ENCODE peak calls at places on chromosome 1, in six cellular contexts. F, N, M, G, I and O are unnamed samples.
A peak's percentile ranks its signal among the peaks of the same experiment; 100 is the strongest.

GRCh38 chr1:206729507-206729906 is 41.1 kb upstream of the IL19 start:
- DNase-seq in F (no peak), G (no peak), I (no peak), N (no peak), M (no peak), O (no peak)

GRCh38 chr1:246460411-246460810 is 46.7 kb downstream of the SMYD3 start:
- DNase-seq in F (no peak), M (peak; percentile 55), G (no peak), I (no peak), N (no peak), O (no peak)

GRCh38 chr1:165173818-165174217 is 182.7 kb downstream of the LMX1A start:
- DNase-seq in G (no peak), I (no peak), M (no peak), F (no peak), N (no peak), O (no peak)

GRCh38 chr1:202638019-202638887 is 72.0 kb downstream of the SYT2 start:
- DNase-seq in F (no peak), M (no peak), G (no peak), N (no peak), I (peak; percentile 38), O (no peak)

GRCh38 chr1:53575948-53576305 is 116.7 kb downstream of the DMRTB1 start:
- DNase-seq in F (no peak), M (no peak), G (no peak), I (no peak), N (no peak), O (peak; percentile 20)

GRCh38 chr1:12172042-12172851 is 5.5 kb downstream of the TNFRSF1B start:
- DNase-seq in M (no peak), N (no peak), F (peak; percentile 85), G (no peak), I (no peak), O (no peak)

GRCh38 chr1:91850708-91851107 is 35.2 kb downstream of the TGFBR3 start:
- DNase-seq in F (no peak), N (no peak), G (no peak), I (no peak), M (no peak), O (no peak)

GRCh38 chr1:110011527-110012041 is 22.8 kb upstream of the STRIP1 start:
- DNase-seq in F (no peak), G (peak; percentile 25), I (peak; percentile 68), M (peak; percentile 77), N (peak; percentile 47), O (no peak)

GRCh38 chr1:111699268-111699667 is 39.9 kb downstream of the INKA2 start:
- DNase-seq in G (no peak), N (no peak), M (no peak), I (no peak), F (no peak), O (no peak)

GRCh38 chr1:7705048-7705907 is 65.8 kb upstream of the VAMP3 start:
- DNase-seq in I (peak; percentile 29), N (peak; percentile 69), G (no peak), F (peak; percentile 87), M (no peak), O (peak; percentile 73)

GRCh38 chr1:54486864-54487263 is 61.2 kb upstream of the ACOT11 start:
- DNase-seq in I (peak; percentile 28), N (no peak), G (no peak), M (no peak), F (no peak), O (no peak)

GRCh38 chr1:57403201-57403600 is 20.7 kb downstream of the DAB1 start:
- DNase-seq in M (no peak), F (no peak), I (no peak), G (no peak), N (no peak), O (no peak)

GRCh38 chr1:50373532-50373931 is 49.7 kb downstream of the DMRTA2 start:
- DNase-seq in I (no peak), N (no peak), M (no peak), F (no peak), G (no peak), O (no peak)

GRCh38 chr1:50369830-50370229 is 53.4 kb downstream of the DMRTA2 start:
- DNase-seq in N (no peak), M (no peak), I (no peak), G (no peak), F (no peak), O (no peak)

GRCh38 chr1:50369008-50369634 is 54.1 kb downstream of the DMRTA2 start:
- DNase-seq in G (no peak), F (no peak), M (no peak), I (no peak), N (no peak), O (no peak)

GRCh38 chr1:50371749-50372148 is 51.5 kb downstream of the DMRTA2 start:
- DNase-seq in N (no peak), I (no peak), G (no peak), F (no peak), M (no peak), O (no peak)

DNA sequence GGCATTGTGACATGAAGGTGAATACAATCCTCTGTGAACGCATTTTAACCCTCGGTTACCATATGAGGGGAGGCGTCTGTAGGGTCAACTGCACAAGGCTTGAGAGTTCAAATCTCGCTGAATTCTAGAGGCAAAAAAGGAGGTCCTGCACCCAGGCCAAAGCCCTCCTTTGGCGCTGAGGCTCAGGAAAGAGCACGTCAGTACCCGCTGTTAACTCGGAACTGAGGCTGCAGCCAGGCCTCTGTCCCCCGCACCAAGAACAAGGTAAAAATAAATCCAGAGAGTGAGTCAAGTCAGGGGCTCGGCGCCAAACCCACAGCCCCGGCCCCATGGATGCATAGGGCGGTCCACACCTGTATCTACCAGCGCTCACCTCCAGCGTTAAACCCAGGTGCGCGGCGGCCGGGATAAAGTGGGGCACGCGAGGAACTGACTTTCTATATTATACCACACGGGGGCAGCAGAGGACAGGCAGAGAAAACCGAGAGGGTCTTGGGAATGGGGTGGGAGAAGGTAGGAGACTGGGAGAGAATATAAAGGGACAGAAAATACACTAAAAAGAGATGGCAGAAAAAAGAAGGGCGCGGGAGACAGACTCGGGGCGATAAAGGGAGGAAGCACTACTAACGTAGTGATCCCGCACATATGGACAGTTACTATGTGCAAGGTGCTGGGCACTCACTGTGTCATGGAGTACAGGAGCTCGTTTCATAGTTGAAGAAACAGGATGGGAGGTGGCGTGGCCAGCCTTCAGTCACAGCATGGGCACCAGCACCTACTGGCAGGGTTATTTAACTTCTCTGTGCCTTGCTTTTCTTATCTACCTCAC is 54.9 kb downstream of the DMRTA2 start:
- DNase-seq in I (peak; percentile 63), G (no peak), N (peak; percentile 80), F (no peak), M (peak; percentile 33), O (no peak)
- H3K27me3 ChIP-seq in I (peaks cover 46% of the 10 kb centered on the region), G (no peaks in the 10 kb centered on the region), N (no peaks in the 10 kb centered on the region), F (no peaks in the 10 kb centered on the region), M (peaks cover 52% of the 10 kb centered on the region), O (no peaks in the 10 kb centered on the region)

GRCh38 chr1:226919587-226919986 is 20.5 kb upstream of the COQ8A start:
- DNase-seq in I (no peak), G (no peak), F (no peak), N (no peak), M (no peak), O (no peak)

GRCh38 chr1:226912587-226913176 is 27.4 kb upstream of the COQ8A start:
- DNase-seq in F (peak; percentile 84), G (peak; percentile 65), I (peak; percentile 80), M (peak; percentile 56), N (no peak), O (peak; percentile 80)

GRCh38 chr1:226919995-226920394 is 20.1 kb upstream of the COQ8A start:
- DNase-seq in F (no peak), G (no peak), M (no peak), N (no peak), I (no peak), O (no peak)

GRCh38 chr1:226916497-226916896 is 23.6 kb upstream of the COQ8A start:
- DNase-seq in F (no peak), N (no peak), I (no peak), M (no peak), G (no peak), O (no peak)

GRCh38 chr1:226915672-226915995 is 24.5 kb upstream of the COQ8A start:
- DNase-seq in F (no peak), I (no peak), N (no peak), M (no peak), G (no peak), O (no peak)
- H3K4me1 ChIP-seq in F (no peaks in the 10 kb centered on the region), I (no peaks in the 10 kb centered on the region), N (no peaks in the 10 kb centered on the region), M (peaks cover 6% of the 10 kb centered on the region), G (peaks cover 17% of the 10 kb centered on the region), O (peaks cover 5% of the 10 kb centered on the region)

DNA sequence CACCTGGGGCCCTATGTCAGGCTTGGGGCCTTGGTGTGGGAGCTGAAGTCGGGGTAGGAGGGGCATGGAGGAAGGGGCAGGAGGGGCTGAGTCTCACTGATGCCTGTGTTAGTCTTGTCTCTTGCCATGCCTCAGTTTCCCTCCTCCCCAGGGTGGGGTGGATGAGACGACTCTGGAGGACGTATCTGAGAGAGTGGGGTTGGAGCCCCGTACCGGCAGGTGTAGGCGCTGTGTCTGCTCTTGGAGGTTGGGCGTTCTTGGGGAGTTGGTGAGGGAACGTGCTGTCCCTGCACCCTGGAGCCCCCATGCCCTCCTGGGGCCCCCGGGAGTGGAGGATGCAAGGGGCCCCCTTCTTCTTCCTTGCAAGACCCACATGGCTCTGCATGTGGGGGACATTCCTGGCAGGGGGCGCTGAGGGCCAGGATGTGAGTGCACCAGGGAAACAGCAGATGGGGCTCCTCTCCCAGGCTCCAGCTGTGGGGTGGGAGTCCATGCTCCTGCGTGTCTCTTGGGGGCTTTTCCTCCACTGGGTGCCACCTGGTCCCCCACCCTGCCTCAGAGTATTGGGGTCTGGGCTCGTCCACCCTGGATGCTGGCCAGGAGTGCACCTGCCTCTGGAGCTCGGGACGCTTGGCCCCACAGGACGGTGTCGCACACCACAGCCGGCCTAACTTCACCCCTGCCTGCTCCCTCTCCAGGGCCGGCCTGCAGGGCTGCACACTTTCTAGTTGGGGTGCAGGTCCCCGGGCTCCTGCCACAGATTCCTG is 1.4 kb upstream of the TNFRSF14 start:
- DNase-seq in M (peak; percentile 29), F (peak; percentile 89), I (peak; percentile 44), G (no peak), N (peak; percentile 77), O (no peak)
- TF ChIP-seq CTCF in M (peak; percentile 42), F (peak; percentile 51), I (peak; percentile 53), G (peak; percentile 27), N (peak; percentile 30), O (peak; percentile 10)

DNA sequence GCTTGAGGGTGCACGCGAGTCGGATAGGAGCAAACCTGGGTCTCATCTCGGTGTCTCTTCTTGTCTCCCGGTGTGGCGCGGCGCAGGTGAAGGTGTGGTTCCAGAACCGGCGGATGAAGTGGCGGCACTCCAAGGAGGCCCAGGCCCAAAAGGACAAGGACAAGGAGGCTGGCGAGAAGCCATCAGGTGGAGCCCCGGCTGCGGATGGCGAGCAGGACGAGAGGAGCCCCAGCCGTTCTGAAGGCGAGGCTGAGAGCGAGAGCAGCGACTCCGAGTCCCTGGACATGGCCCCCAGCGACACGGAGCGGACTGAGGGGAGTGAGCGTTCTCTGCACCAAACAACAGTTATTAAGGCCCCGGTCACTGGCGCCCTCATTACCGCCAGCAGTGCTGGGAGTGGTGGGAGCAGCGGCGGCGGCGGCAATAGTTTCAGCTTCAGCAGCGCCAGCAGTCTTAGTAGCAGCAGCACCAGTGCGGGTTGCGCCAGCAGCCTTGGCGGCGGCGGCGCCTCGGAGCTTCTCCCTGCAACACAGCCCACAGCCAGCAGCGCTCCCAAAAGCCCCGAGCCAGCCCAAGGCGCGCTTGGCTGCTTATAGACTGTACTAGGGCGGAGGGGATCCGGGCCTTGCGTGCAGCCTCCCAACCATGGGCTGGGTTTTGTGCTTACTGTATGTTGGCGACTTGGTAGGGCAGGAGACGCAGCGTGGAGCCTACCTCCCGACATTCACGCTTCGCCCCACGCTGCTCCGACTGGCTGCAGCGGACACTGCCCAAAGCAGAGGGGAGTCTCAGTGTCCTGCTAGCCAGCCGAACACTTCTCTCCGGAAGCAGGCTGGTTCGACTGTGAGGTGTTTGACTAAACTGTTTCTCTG is 5.1 kb downstream of the HLX start:
- DNase-seq in I (peak; percentile 70), N (no peak), M (no peak), G (no peak), F (peak; percentile 75), O (no peak)
- H3K27me3 ChIP-seq in I (peaks cover 100% of the 10 kb centered on the region), N (no peaks in the 10 kb centered on the region), M (peaks cover 100% of the 10 kb centered on the region), G (peaks cover 19% of the 10 kb centered on the region), F (no peaks in the 10 kb centered on the region), O (no peaks in the 10 kb centered on the region)